ENCODE peak calls at places on chromosomes 11 and 22, in seven cellular contexts. O is AG04450, M is A549, X is left ventricle myocardium inferior, P is PC-9, T is fibroblast of lung, C is adrenal gland. G is an unnamed sample.

GRCh38 chr11:134657631-134658030 is 245.6 kb upstream of the B3GAT1 start:
- DNase-seq in O (no peak), M (no peak), X (no peak), P (no peak), T (no peak), C (peak), G (no peak)

GRCh38 chr22:45817705-45818104 is 146.1 kb downstream of the ATXN10 start:
- DNase-seq in O (no peak), M (no peak), X (no peak), P (no peak), T (no peak), C (no peak), G (no peak)

GRCh38 chr11:29024386-29024785 is 916.2 kb downstream of the METTL15 start:
- DNase-seq in O (no peak), M (no peak), X (no peak), P (no peak), T (peak), C (no peak), G (no peak)

GRCh38 chr11:123298488-123299447 is 103.7 kb upstream of the CLMP start:
- DNase-seq in O (no peak), M (no peak), X (no peak), P (no peak), T (no peak), C (no peak), G (no peak)

GRCh38 chr11:104291646-104292045 is 127.7 kb upstream of the PDGFD start:
- DNase-seq in O (no peak), M (no peak), X (no peak), P (no peak), T (no peak), C (no peak), G (no peak)

GRCh38 chr22:39471421-39472141 is 14.8 kb downstream of the MGAT3 start:
- DNase-seq in O (no peak), M (no peak), X (no peak), P (peak), T (peak), C (no peak), G (peak)

GRCh38 chr11:99739464-99740089 is 718.8 kb downstream of the CNTN5 start:
- DNase-seq in O (peak), M (peak), X (no peak), P (peak), T (peak), C (no peak), G (peak)

GRCh38 chr11:68803766-68804165 is 38.0 kb downstream of the CPT1A start:
- DNase-seq in O (no peak), M (no peak), X (no peak), P (no peak), T (no peak), C (no peak), G (no peak)

DNA sequence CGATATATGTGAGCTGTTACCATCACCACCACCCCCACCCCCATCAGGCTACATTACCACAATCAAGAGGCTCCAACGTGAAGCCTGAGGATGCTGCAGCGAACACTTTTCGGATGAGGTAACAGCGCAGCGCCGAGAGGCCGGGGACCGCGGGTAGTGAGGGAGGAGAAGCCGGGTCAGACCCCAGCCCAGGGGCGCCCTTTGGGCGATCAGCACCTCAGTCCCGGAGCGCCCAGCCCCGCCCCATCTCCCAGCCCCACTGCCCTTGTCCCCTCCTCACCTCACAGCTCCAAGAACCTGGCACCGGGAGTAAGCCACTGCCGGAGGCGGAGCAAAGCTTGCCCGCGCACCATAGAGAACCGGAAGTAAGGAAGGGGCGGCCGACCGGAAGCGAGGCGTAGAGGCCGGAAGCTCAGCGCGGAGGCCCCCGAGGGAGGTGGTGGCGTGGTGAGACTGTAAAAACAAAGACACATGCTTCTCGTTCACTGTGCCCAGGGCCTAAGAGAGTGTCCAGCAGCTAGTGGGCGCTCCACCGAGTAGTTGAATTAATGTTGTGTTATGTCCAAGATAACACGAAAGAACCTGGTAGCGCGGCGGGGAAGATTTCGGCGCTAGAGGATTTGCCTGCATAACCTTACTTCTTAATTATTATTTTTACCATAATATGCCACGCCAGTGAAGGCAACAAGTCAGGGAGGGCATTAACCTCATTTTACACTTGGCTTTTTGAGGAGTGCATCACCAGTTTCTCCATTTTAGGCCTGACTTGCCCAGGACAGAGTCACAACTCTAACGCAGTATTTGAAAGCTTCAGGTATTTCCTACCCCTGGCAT is at the start of gene THOC5:
- DNase-seq in O (peak), M (peak), X (peak), P (peak), T (peak), C (peak), G (peak)
- TF ChIP-seq CTCF in O (peak), M (peak), X (peak), P (peak), T (peak), C (peak), G (peak)

GRCh38 chr22:50294319-50294656 is 13.2 kb downstream of the PLXNB2 start:
- DNase-seq in O (no peak), M (no peak), X (no peak), P (no peak), T (no peak), C (no peak), G (no peak)
- H3K27ac ChIP-seq in O (peak), M (peak), X (peak), P (peak), T (peak), C (peak), G (peak)

GRCh38 chr11:61733120-61733978 is 19.1 kb upstream of the MYRF start:
- DNase-seq in O (peak), M (peak), X (peak), P (peak), T (peak), C (peak), G (peak)
- TF ChIP-seq CTCF in O (peak), M (peak), X (peak), P (peak), T (peak), C (peak), G (peak)

GRCh38 chr11:22069844-22070243 is 123.0 kb upstream of the ANO5 start:
- DNase-seq in O (no peak), M (no peak), X (no peak), P (no peak), T (no peak), C (no peak), G (no peak)
- H3K27ac ChIP-seq in O (no peak), M (no peak), X (no peak), P (no peak), T (no peak), C (no peak), G (no peak)

GRCh38 chr11:65595921-65596281 is 301 bp upstream of the KCNK7 start:
- DNase-seq in O (no peak), M (no peak), X (no peak), P (no peak), T (no peak), C (no peak), G (no peak)

GRCh38 chr11:65591939-65592814 is 3.4 kb downstream of the KCNK7 start:
- DNase-seq in O (no peak), M (no peak), X (peak), P (no peak), T (peak), C (no peak), G (no peak)

GRCh38 chr11:65594991-65595920 is at the start of gene KCNK7:
- DNase-seq in O (no peak), M (no peak), X (no peak), P (peak), T (no peak), C (peak), G (no peak)

GRCh38 chr11:65592840-65593517 is 2.6 kb downstream of the KCNK7 start:
- DNase-seq in O (no peak), M (no peak), X (no peak), P (no peak), T (no peak), C (peak), G (no peak)

DNA sequence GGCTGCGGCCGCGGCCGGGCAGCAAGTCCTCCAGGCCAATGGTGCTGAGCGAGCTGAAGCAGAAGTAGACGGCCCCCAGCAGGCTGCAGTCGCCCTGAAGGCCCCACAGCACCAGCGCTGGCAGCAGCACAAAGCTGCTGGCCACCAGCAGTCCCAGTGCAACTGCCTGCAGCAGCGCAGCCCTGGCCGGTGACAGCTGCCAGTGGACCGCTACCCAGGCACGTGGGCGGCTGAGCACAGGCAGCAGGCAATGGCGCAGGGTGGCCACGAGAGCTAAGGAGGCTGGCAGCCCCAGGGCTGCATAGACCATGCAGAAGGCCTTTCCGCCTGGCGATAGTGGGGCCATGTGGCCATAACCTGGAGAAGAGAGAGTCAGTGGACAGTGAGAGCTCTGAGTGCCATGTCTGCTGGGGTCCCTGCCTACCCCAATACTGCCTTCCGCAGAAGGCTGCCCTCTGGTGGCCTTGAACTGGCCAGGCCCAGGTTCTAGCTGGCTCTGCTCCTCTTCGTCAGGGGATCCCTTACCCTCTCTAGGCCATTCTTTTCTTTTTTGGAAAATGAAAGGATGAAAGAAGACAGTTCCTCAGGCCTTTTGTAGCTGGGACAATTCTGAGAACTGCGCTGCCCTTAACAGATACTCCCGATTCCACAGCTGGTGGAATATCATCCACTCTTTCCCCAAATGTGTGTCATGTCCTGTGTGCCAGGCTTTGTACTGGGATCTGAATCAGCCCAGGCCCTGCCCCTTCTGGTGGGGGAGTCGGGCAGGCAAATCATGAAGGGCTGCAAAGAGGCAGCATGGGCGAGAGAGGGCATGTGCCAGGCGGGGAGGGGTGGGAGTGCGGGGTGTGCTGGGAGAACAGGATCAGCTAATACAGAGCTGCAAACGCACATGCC is 1.8 kb downstream of the KCNK7 start:
- DNase-seq in O (no peak), M (no peak), X (no peak), P (peak), T (peak), C (peak), G (no peak)
- TF ChIP-seq CTCF in O (peak), M (peak), X (peak), P (peak), T (peak), C (peak), G (peak)

GRCh38 chr22:30704978-30705377 is 10.3 kb downstream of the OSBP2 start:
- DNase-seq in O (no peak), M (no peak), X (no peak), P (no peak), T (no peak), C (no peak), G (no peak)

GRCh38 chr22:30702856-30703255 is 8.2 kb downstream of the OSBP2 start:
- DNase-seq in O (no peak), M (no peak), X (no peak), P (no peak), T (no peak), C (no peak), G (no peak)

GRCh38 chr22:30701872-30702271 is 7.2 kb downstream of the OSBP2 start:
- DNase-seq in O (peak), M (no peak), X (no peak), P (peak), T (peak), C (no peak), G (peak)

GRCh38 chr22:30705710-30706651 is 11.3 kb downstream of the OSBP2 start:
- DNase-seq in O (peak), M (no peak), X (no peak), P (no peak), T (peak), C (peak), G (no peak)
- H3K27ac ChIP-seq in O (no peak), M (no peak), X (no peak), P (no peak), T (no peak), C (peak), G (no peak)

DNA sequence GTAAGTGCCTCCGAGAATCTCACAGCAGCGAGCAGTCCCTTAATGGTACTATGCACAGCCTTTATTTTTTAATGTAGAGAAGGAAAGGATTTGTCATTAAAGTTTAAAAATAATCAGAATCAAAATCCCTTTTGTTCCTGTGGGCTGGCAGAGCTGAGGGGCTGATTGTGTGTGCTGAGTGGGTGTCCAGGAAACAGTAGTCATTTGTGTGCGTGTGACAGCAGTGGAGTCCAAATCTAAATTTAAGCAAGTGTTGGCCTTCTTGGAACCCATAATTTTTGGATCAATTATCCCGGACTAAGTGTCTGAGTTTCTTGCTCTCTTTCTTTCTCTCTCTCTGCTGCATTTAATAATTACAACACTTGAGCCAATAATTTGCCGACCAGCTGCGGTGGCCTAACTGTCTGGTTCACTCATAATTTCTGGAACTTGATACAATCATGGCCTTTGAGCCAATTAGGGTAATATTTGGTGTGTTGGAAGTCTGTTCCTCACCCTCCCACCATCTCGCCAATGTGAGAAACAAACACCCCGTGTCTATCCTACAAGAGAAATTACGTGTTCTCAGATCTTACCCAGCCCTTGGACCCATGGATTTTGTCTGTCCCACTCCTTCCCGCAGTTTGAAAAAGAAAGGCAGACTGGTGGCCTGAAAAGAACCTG is 528.0 kb downstream of the SOX6 start:
- DNase-seq in O (no peak), M (no peak), X (no peak), P (no peak), T (no peak), C (no peak), G (no peak)
- TF ChIP-seq CTCF in O (no peak), M (no peak), X (no peak), P (no peak), T (no peak), C (no peak), G (no peak)